ENCODE peak calls at places on chromosomes 12 and 14, in seven cellular contexts. F is A549; W is thyroid gland; S is CD4-positive, CD25-positive, alpha-beta regulatory T cell; A is uterus; H is left lung; J is pancreas. Z is an unnamed sample.

GRCh38 chr14:92425101-92425500 is 88.5 kb upstream of the RIN3 start:
- DNase-seq in F (peak), W (no peak), S (no peak), A (no peak), H (no peak), J (no peak), Z (no peak)

GRCh38 chr14:88934231-88934898 is 109.9 kb downstream of the TTC8 start:
- DNase-seq in F (no peak), W (no peak), S (no peak), A (no peak), H (no peak), J (no peak), Z (no peak)

GRCh38 chr12:16348435-16349131 is 1.1 kb downstream of the MGST1 start:
- DNase-seq in F (peak), W (peak), S (no peak), A (no peak), H (no peak), J (no peak), Z (no peak)

GRCh38 chr12:107780298-107780697 is 5.8 kb downstream of the ASCL4 start:
- DNase-seq in F (no peak), W (no peak), S (no peak), A (no peak), H (no peak), J (no peak), Z (no peak)

GRCh38 chr14:49687942-49688700 is at the start of gene POLE2:
- DNase-seq in F (peak), W (peak), S (peak), A (peak), H (peak), J (peak), Z (peak)

GRCh38 chr14:89040080-89040437 is 215.6 kb downstream of the TTC8 start:
- DNase-seq in F (no peak), W (no peak), S (no peak), A (no peak), H (no peak), J (no peak), Z (no peak)

GRCh38 chr12:12776261-12776660 is 9.2 kb upstream of the APOLD1 start:
- DNase-seq in F (no peak), W (no peak), S (no peak), A (no peak), H (no peak), J (no peak), Z (no peak)

GRCh38 chr14:90795744-90796143 is 20.5 kb downstream of the TTC7B start:
- DNase-seq in F (peak), W (no peak), S (no peak), A (no peak), H (no peak), J (no peak), Z (no peak)

GRCh38 chr12:107411792-107412535 is 273.6 kb upstream of the PWP1 start:
- DNase-seq in F (peak), W (no peak), S (no peak), A (no peak), H (no peak), J (no peak), Z (no peak)

GRCh38 chr14:88037270-88037669 is 32.3 kb downstream of the GPR65 start:
- DNase-seq in F (no peak), W (no peak), S (no peak), A (no peak), H (no peak), J (no peak), Z (no peak)

GRCh38 chr12:114339626-114340025 is 66.3 kb downstream of the TBX5 start:
- DNase-seq in F (no peak), W (no peak), S (no peak), A (no peak), H (no peak), J (no peak), Z (no peak)

GRCh38 chr14:21382886-21383847 is 652 bp downstream of the SUPT16H start:
- DNase-seq in F (peak), W (peak), S (peak), A (peak), H (peak), J (peak), Z (peak)

GRCh38 chr12:66418908-66419307 is 116.6 kb downstream of the HELB start:
- DNase-seq in F (no peak), W (no peak), S (no peak), A (no peak), H (no peak), J (no peak), Z (no peak)

GRCh38 chr12:54033980-54034783 is 1.3 kb downstream of the HOXC5 start:
- DNase-seq in F (no peak), W (no peak), S (no peak), A (no peak), H (no peak), J (no peak), Z (no peak)

GRCh38 chr12:97713217-97713616 is 250.6 kb downstream of the RMST start:
- DNase-seq in F (no peak), W (no peak), S (no peak), A (no peak), H (no peak), J (no peak), Z (no peak)

GRCh38 chr14:100640481-100641273 is 53.5 kb upstream of the BEGAIN start:
- DNase-seq in F (no peak), W (no peak), S (peak), A (no peak), H (no peak), J (no peak), Z (no peak)

GRCh38 chr12:49557917-49558215 is 10.1 kb downstream of the MCRS1 start:
- DNase-seq in F (peak), W (no peak), S (no peak), A (no peak), H (peak), J (no peak), Z (no peak)

GRCh38 chr12:115802767-115803166 is 474.7 kb downstream of the MED13L start:
- DNase-seq in F (no peak), W (no peak), S (no peak), A (no peak), H (no peak), J (no peak), Z (no peak)

GRCh38 chr12:15274561-15274967 is 47.7 kb upstream of the PTPRO start:
- DNase-seq in F (peak), W (no peak), S (no peak), A (peak), H (no peak), J (no peak), Z (no peak)

GRCh38 chr14:34205799-34206198 is 254.9 kb upstream of the EGLN3 start:
- DNase-seq in F (no peak), W (no peak), S (no peak), A (no peak), H (no peak), J (no peak), Z (no peak)

GRCh38 chr12:30519535-30519934 is 176.1 kb downstream of the IPO8 start:
- DNase-seq in F (no peak), W (no peak), S (no peak), A (no peak), H (no peak), J (peak), Z (no peak)

GRCh38 chr12:58066296-58066695 is 124.9 kb downstream of the ATP23 start:
- DNase-seq in F (no peak), W (peak), S (no peak), A (no peak), H (no peak), J (no peak), Z (no peak)

GRCh38 chr12:71447691-71448660 is 8.4 kb downstream of the LGR5 start:
- DNase-seq in F (no peak), W (no peak), S (no peak), A (no peak), H (no peak), J (no peak), Z (no peak)

GRCh38 chr14:87491816-87492215 is 501.2 kb downstream of the GALC start:
- DNase-seq in F (no peak), W (no peak), S (no peak), A (no peak), H (no peak), J (no peak), Z (no peak)

GRCh38 chr12:54415223-54415929 is 3.7 kb downstream of the ITGA5 start:
- DNase-seq in F (no peak), W (peak), S (no peak), A (no peak), H (no peak), J (no peak), Z (no peak)

GRCh38 chr12:108811411-108812185 is 45.8 kb downstream of the SSH1 start:
- DNase-seq in F (no peak), W (no peak), S (no peak), A (no peak), H (no peak), J (no peak), Z (no peak)

GRCh38 chr12:49130151-49131050 is 794 bp downstream of the TUBA1B start:
- DNase-seq in F (peak), W (peak), S (peak), A (peak), H (peak), J (peak), Z (peak)

GRCh38 chr12:56991319-56991906 is 14.9 kb downstream of the ZBTB39 start:
- DNase-seq in F (no peak), W (peak), S (no peak), A (peak), H (no peak), J (no peak), Z (peak)
- H3K27ac ChIP-seq in F (no peak), W (peak), S (no peak), A (no peak), H (no peak), J (no peak), Z (no peak)

GRCh38 chr14:95048771-95049312 is 108.5 kb downstream of the DICER1 start:
- DNase-seq in F (no peak), W (no peak), S (no peak), A (peak), H (no peak), J (no peak), Z (no peak)
- H3K27ac ChIP-seq in F (no peak), W (no peak), S (no peak), A (no peak), H (no peak), J (no peak), Z (no peak)

GRCh38 chr12:6967548-6968100 is 2.8 kb downstream of the PHB2 start:
- DNase-seq in F (no peak), W (no peak), S (no peak), A (no peak), H (no peak), J (peak), Z (no peak)
- H3K27ac ChIP-seq in F (no peak), W (no peak), S (no peak), A (no peak), H (no peak), J (no peak), Z (no peak)

GRCh38 chr12:25384038-25384953 is 133.6 kb upstream of the KRAS start:
- DNase-seq in F (peak), W (no peak), S (no peak), A (no peak), H (no peak), J (no peak), Z (no peak)
- H3K27ac ChIP-seq in F (peak), W (peak), S (peak), A (peak), H (peak), J (no peak), Z (peak)

GRCh38 chr14:56172571-56172971 is 54.4 kb downstream of the PELI2 start:
- DNase-seq in F (peak), W (no peak), S (peak), A (no peak), H (no peak), J (no peak), Z (no peak)

GRCh38 chr14:56172074-56172473 is 53.9 kb downstream of the PELI2 start:
- DNase-seq in F (no peak), W (no peak), S (no peak), A (no peak), H (no peak), J (no peak), Z (no peak)

GRCh38 chr14:56176530-56176929 is 58.3 kb downstream of the PELI2 start:
- DNase-seq in F (no peak), W (no peak), S (no peak), A (no peak), H (no peak), J (no peak), Z (no peak)

GRCh38 chr14:56173360-56173922 is 55.2 kb downstream of the PELI2 start:
- DNase-seq in F (no peak), W (no peak), S (peak), A (no peak), H (no peak), J (no peak), Z (no peak)

GRCh38 chr14:56175773-56176172 is 57.6 kb downstream of the PELI2 start:
- DNase-seq in F (no peak), W (no peak), S (no peak), A (no peak), H (no peak), J (no peak), Z (no peak)
- H3K27ac ChIP-seq in F (no peak), W (no peak), S (no peak), A (no peak), H (no peak), J (no peak), Z (no peak)

GRCh38 chr12:47717046-47717442 is 8.2 kb downstream of the ENDOU start:
- DNase-seq in F (no peak), W (no peak), S (no peak), A (peak), H (no peak), J (no peak), Z (no peak)
- H3K27ac ChIP-seq in F (no peak), W (peak), S (no peak), A (peak), H (peak), J (no peak), Z (peak)

GRCh38 chr12:27333311-27334009 is 824 bp downstream of the BMAL2 start:
- DNase-seq in F (no peak), W (peak), S (peak), A (no peak), H (peak), J (peak), Z (peak)

GRCh38 chr12:27331299-27331926 is 1.2 kb upstream of the BMAL2 start:
- DNase-seq in F (peak), W (no peak), S (peak), A (peak), H (no peak), J (no peak), Z (no peak)

GRCh38 chr12:27332407-27333310 is at the start of gene BMAL2:
- DNase-seq in F (peak), W (peak), S (peak), A (peak), H (peak), J (peak), Z (peak)

GRCh38 chr12:27330846-27331245 is 1.8 kb upstream of the BMAL2 start:
- DNase-seq in F (no peak), W (no peak), S (no peak), A (no peak), H (no peak), J (no peak), Z (no peak)

GRCh38 chr12:27331927-27332324 is 710 bp upstream of the BMAL2 start:
- DNase-seq in F (no peak), W (no peak), S (peak), A (no peak), H (no peak), J (no peak), Z (no peak)
- H3K27ac ChIP-seq in F (peak), W (no peak), S (no peak), A (no peak), H (peak), J (no peak), Z (no peak)

GRCh38 chr14:54689928-54690327 is 123.0 kb downstream of the SAMD4A start:
- DNase-seq in F (no peak), W (no peak), S (no peak), A (no peak), H (no peak), J (no peak), Z (no peak)
- H3K27ac ChIP-seq in F (no peak), W (no peak), S (no peak), A (peak), H (no peak), J (no peak), Z (no peak)

DNA sequence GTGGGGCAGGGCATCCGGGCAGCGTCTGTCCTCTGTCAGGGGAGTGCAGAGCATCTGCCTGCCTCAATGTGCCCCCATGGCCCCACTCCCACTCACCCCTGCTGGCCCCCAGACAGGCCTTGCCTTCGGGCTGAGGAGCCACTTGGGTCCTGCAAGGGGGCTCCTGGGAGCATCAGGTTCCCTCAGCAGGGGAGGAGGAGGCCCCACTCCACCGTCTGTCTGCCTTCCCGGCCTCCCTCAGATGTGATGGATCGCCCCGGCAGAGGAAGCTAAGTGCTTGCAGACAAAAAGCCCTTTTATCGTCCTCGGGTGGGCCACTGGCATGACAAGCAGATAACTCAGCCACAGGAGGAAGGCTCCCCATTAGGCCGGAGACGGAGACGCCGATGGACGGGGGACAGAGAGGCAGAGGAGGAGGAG is 35.1 kb downstream of the NCOR2 start:
- DNase-seq in F (no peak), W (no peak), S (no peak), A (no peak), H (peak), J (no peak), Z (no peak)
- H3K27ac ChIP-seq in F (no peak), W (no peak), S (no peak), A (peak), H (no peak), J (no peak), Z (no peak)

Z was measured in heart left ventricle.